ENCODE peak calls at places on chromosomes 3 and 15, in six cellular contexts. X is A549, B is GM12878, R is HepG2, V is K562, U is endothelial cell of umbilical vein. P is an unnamed sample.

GRCh38 chr3:14319654-14320182 is 82.7 kb upstream of the SLC6A6 start:
- DNase-seq in X (peak; percentile 83), B (peak; percentile 72), R (peak; percentile 80), V (peak; percentile 93), U (peak; percentile 76), P (peak; percentile 87)

GRCh38 chr15:88048759-88049158 is 207.8 kb downstream of the NTRK3 start:
- DNase-seq in X (no peak), B (no peak), R (no peak), V (no peak), U (no peak), P (no peak)

GRCh38 chr3:168273917-168274316 is 178.2 kb upstream of the GOLIM4 start:
- DNase-seq in X (no peak), B (no peak), R (no peak), V (no peak), U (no peak), P (no peak)

GRCh38 chr15:99385865-99386264 is 134.6 kb downstream of the LRRC28 start:
- DNase-seq in X (peak; percentile 58), B (no peak), R (peak; percentile 51), V (peak; percentile 57), U (peak; percentile 53), P (no peak)

GRCh38 chr3:135487261-135487660 is 478.3 kb upstream of the PPP2R3A start:
- DNase-seq in X (no peak), B (no peak), R (no peak), V (no peak), U (no peak), P (no peak)

GRCh38 chr15:25901841-25902610 is 38.9 kb upstream of the ATP10A start:
- DNase-seq in X (no peak), B (no peak), R (no peak), V (no peak), U (no peak), P (no peak)

GRCh38 chr15:70535955-70536338 is 227.4 kb downstream of the UACA start:
- DNase-seq in X (no peak), B (no peak), R (no peak), V (no peak), U (no peak), P (no peak)

GRCh38 chr3:124707667-124708066 is 22.6 kb upstream of the UMPS start:
- DNase-seq in X (no peak), B (no peak), R (no peak), V (no peak), U (no peak), P (no peak)

GRCh38 chr3:129249284-129250065 is at the start of gene COPG1:
- DNase-seq in X (peak; percentile 83), B (peak; percentile 72), R (peak; percentile 81), V (peak; percentile 93), U (peak; percentile 94), P (peak; percentile 87)

GRCh38 chr3:137766069-137766960 is 2.2 kb downstream of the SOX14 start:
- DNase-seq in X (no peak), B (no peak), R (no peak), V (no peak), U (no peak), P (no peak)

GRCh38 chr15:90497374-90497773 is 32.3 kb upstream of the CRTC3 start:
- DNase-seq in X (no peak), B (no peak), R (no peak), V (no peak), U (no peak), P (peak; percentile 22)

GRCh38 chr3:150975096-150975991 is 2.8 kb upstream of the CLRN1 start:
- DNase-seq in X (no peak), B (no peak), R (no peak), V (no peak), U (no peak), P (no peak)

GRCh38 chr3:29683306-29683993 is 402.6 kb downstream of the RBMS3 start:
- DNase-seq in X (peak; percentile 69), B (peak; percentile 60), R (no peak), V (peak; percentile 1), U (peak; percentile 92), P (peak; percentile 2)

GRCh38 chr3:43894176-43895049 is 203.7 kb downstream of the ABHD5 start:
- DNase-seq in X (peak; percentile 77), B (no peak), R (no peak), V (peak; percentile 55), U (peak; percentile 77), P (peak; percentile 10)

GRCh38 chr15:95558131-95558530 is 772.4 kb upstream of the NR2F2 start:
- DNase-seq in X (peak; percentile 69), B (no peak), R (no peak), V (no peak), U (peak; percentile 70), P (no peak)

GRCh38 chr15:77621847-77622211 is 10.9 kb downstream of the LINGO1 start:
- DNase-seq in X (no peak), B (no peak), R (no peak), V (no peak), U (no peak), P (no peak)

GRCh38 chr15:25711164-25711563 is 152.0 kb downstream of the ATP10A start:
- DNase-seq in X (no peak), B (no peak), R (no peak), V (no peak), U (no peak), P (no peak)

GRCh38 chr3:100062665-100063064 is 51.6 kb downstream of the FILIP1L start:
- DNase-seq in X (no peak), B (no peak), R (no peak), V (no peak), U (no peak), P (no peak)

GRCh38 chr3:114214542-114215341 is 22.6 kb downstream of the ZNF80 start:
- DNase-seq in X (no peak), B (no peak), R (no peak), V (no peak), U (no peak), P (no peak)

GRCh38 chr3:77102916-77103769 is 63.2 kb downstream of the ROBO2 start:
- DNase-seq in X (no peak), B (no peak), R (no peak), V (no peak), U (no peak), P (no peak)

GRCh38 chr3:43294975-43295374 is 8.6 kb downstream of the SNRK start:
- DNase-seq in X (no peak), B (no peak), R (peak; percentile 55), V (no peak), U (peak; percentile 24), P (no peak)

GRCh38 chr15:43516801-43517353 is 531 bp upstream of the MAP1A start:
- DNase-seq in X (no peak), B (no peak), R (no peak), V (peak; percentile 20), U (no peak), P (no peak)

GRCh38 chr15:57496946-57497944 is 94.5 kb upstream of the MYZAP start:
- DNase-seq in X (peak; percentile 16), B (no peak), R (peak; percentile 100), V (no peak), U (no peak), P (no peak)

GRCh38 chr3:10435850-10436249 is 69.5 kb downstream of the ATP2B2 start:
- DNase-seq in X (no peak), B (no peak), R (no peak), V (no peak), U (no peak), P (no peak)

GRCh38 chr3:156666073-156666472 is 8.3 kb upstream of the TIPARP start:
- DNase-seq in X (no peak), B (no peak), R (no peak), V (no peak), U (no peak), P (no peak)

GRCh38 chr3:107877936-107878335 is 212.9 kb downstream of the CD47 start:
- DNase-seq in X (no peak), B (no peak), R (no peak), V (no peak), U (no peak), P (no peak)

GRCh38 chr3:59386165-59386564 is 336.3 kb upstream of the CFAP20DC start:
- DNase-seq in X (no peak), B (peak; percentile 88), R (no peak), V (no peak), U (no peak), P (peak; percentile 13)

GRCh38 chr15:80068578-80068977 is 9.1 kb downstream of the ZFAND6 start:
- DNase-seq in X (no peak), B (no peak), R (no peak), V (no peak), U (no peak), P (no peak)

GRCh38 chr3:94525039-94525438 is 462.2 kb downstream of the NSUN3 start:
- DNase-seq in X (peak; percentile 5), B (no peak), R (peak; percentile 60), V (peak; percentile 23), U (no peak), P (no peak)

GRCh38 chr3:94520364-94520763 is 457.5 kb downstream of the NSUN3 start:
- DNase-seq in X (no peak), B (no peak), R (no peak), V (no peak), U (no peak), P (no peak)

GRCh38 chr3:94524102-94524922 is 461.5 kb downstream of the NSUN3 start:
- DNase-seq in X (no peak), B (no peak), R (peak; percentile 70), V (peak; percentile 10), U (no peak), P (no peak)

GRCh38 chr3:94522488-94522887 is 459.6 kb downstream of the NSUN3 start:
- DNase-seq in X (peak; percentile 11), B (no peak), R (peak; percentile 19), V (no peak), U (no peak), P (no peak)
- TF ChIP-seq MYC in X (no peak), B (no peak), R (no peak), V (no peak), U (no peak), P (no peak)

GRCh38 chr3:189789432-189789831 is 158.2 kb downstream of the TP63 start:
- DNase-seq in X (no peak), B (no peak), R (no peak), V (no peak), U (no peak), P (no peak)
- TF ChIP-seq POLR2A in X (no peak), B (no peak), R (no peak), V (no peak), U (no peak), P (no peak)

GRCh38 chr3:194556086-194557056 is 69.6 kb upstream of the ATP13A3 start:
- DNase-seq in X (peak; percentile 57), B (no peak), R (peak; percentile 30), V (peak; percentile 65), U (peak; percentile 43), P (no peak)
- H3K4me3 ChIP-seq in X (peak overlapping the region; percentile 11), B (peak overlapping the region; percentile 46), R (peak overlapping the region; percentile 55), V (no peak overlapping the region), U (no peak overlapping the region), P (peak overlapping the region; percentile 25)

GRCh38 chr3:55668359-55668758 is 181.3 kb upstream of the WNT5A start:
- DNase-seq in X (no peak), B (no peak), R (no peak), V (no peak), U (no peak), P (no peak)

GRCh38 chr3:55660642-55661041 is 173.5 kb upstream of the WNT5A start:
- DNase-seq in X (no peak), B (no peak), R (no peak), V (no peak), U (no peak), P (no peak)

GRCh38 chr3:55662683-55663082 is 175.6 kb upstream of the WNT5A start:
- DNase-seq in X (no peak), B (no peak), R (no peak), V (no peak), U (no peak), P (no peak)

GRCh38 chr3:55661141-55661540 is 174.0 kb upstream of the WNT5A start:
- DNase-seq in X (no peak), B (peak; percentile 45), R (no peak), V (no peak), U (no peak), P (no peak)

GRCh38 chr3:55664387-55664786 is 177.3 kb upstream of the WNT5A start:
- DNase-seq in X (no peak), B (no peak), R (no peak), V (no peak), U (no peak), P (no peak)
- TF ChIP-seq MYC in X (no peak), B (no peak), R (no peak), V (no peak), U (no peak), P (no peak)